ENCODE peak calls at places on chromosomes 1 and 21, in seven cellular contexts. One of them, this sample, is unnamed.

GRCh38 chr1:226076378-226076777 is 13.9 kb downstream of the H3-3A start:
- DNase-seq in CD8-positive, alpha-beta memory T cell: no peak
- DNase-seq in ovary: no peak
- DNase-seq in CD8-positive, alpha-beta T cell: no peak
- DNase-seq in GM06990: no peak
- DNase-seq in left ventricle myocardium inferior: no peak
- DNase-seq in lower lobe of right lung: no peak
- DNase-seq in this sample: no peak

GRCh38 chr1:70438529-70438928 is 27.5 kb downstream of the CTH start:
- DNase-seq in CD8-positive, alpha-beta memory T cell: no peak
- DNase-seq in ovary: no peak
- DNase-seq in CD8-positive, alpha-beta T cell: no peak
- DNase-seq in GM06990: no peak
- DNase-seq in left ventricle myocardium inferior: no peak
- DNase-seq in lower lobe of right lung: no peak
- DNase-seq in this sample: no peak

GRCh38 chr1:171911506-171911905 is 70.2 kb downstream of the DNM3 start:
- DNase-seq in CD8-positive, alpha-beta memory T cell: no peak
- DNase-seq in ovary: no peak
- DNase-seq in CD8-positive, alpha-beta T cell: no peak
- DNase-seq in GM06990: no peak
- DNase-seq in left ventricle myocardium inferior: no peak
- DNase-seq in lower lobe of right lung: no peak
- DNase-seq in this sample: no peak

GRCh38 chr1:25922064-25922632 is 15.9 kb upstream of the STMN1 start:
- DNase-seq in CD8-positive, alpha-beta memory T cell: no peak
- DNase-seq in ovary: no peak
- DNase-seq in CD8-positive, alpha-beta T cell: no peak
- DNase-seq in GM06990: no peak
- DNase-seq in left ventricle myocardium inferior: no peak
- DNase-seq in lower lobe of right lung: no peak
- DNase-seq in this sample: no peak

GRCh38 chr1:62746086-62746808 is 37.7 kb upstream of the ATG4C start:
- DNase-seq in CD8-positive, alpha-beta memory T cell: peak; percentile 10
- DNase-seq in ovary: no peak
- DNase-seq in CD8-positive, alpha-beta T cell: no peak
- DNase-seq in GM06990: peak; percentile 23
- DNase-seq in left ventricle myocardium inferior: no peak
- DNase-seq in lower lobe of right lung: no peak
- DNase-seq in this sample: no peak

GRCh38 chr1:162080472-162081015 is 11.1 kb downstream of the NOS1AP start:
- DNase-seq in CD8-positive, alpha-beta memory T cell: no peak
- DNase-seq in ovary: no peak
- DNase-seq in CD8-positive, alpha-beta T cell: no peak
- DNase-seq in GM06990: no peak
- DNase-seq in left ventricle myocardium inferior: no peak
- DNase-seq in lower lobe of right lung: no peak
- DNase-seq in this sample: no peak

GRCh38 chr1:81954388-81955023 is 153.8 kb downstream of the ADGRL2 start:
- DNase-seq in CD8-positive, alpha-beta memory T cell: no peak
- DNase-seq in ovary: no peak
- DNase-seq in CD8-positive, alpha-beta T cell: no peak
- DNase-seq in GM06990: no peak
- DNase-seq in left ventricle myocardium inferior: no peak
- DNase-seq in lower lobe of right lung: no peak
- DNase-seq in this sample: no peak

GRCh38 chr1:37846634-37847339 is 12.6 kb downstream of the MTF1 start:
- DNase-seq in CD8-positive, alpha-beta memory T cell: no peak
- DNase-seq in ovary: no peak
- DNase-seq in CD8-positive, alpha-beta T cell: no peak
- DNase-seq in GM06990: no peak
- DNase-seq in left ventricle myocardium inferior: no peak
- DNase-seq in lower lobe of right lung: no peak
- DNase-seq in this sample: no peak

GRCh38 chr1:100597069-100597741 is 59.3 kb downstream of the GPR88 start:
- DNase-seq in CD8-positive, alpha-beta memory T cell: no peak
- DNase-seq in ovary: no peak
- DNase-seq in CD8-positive, alpha-beta T cell: no peak
- DNase-seq in GM06990: no peak
- DNase-seq in left ventricle myocardium inferior: no peak
- DNase-seq in lower lobe of right lung: no peak
- DNase-seq in this sample: no peak

GRCh38 chr1:32618673-32619221 is 31.6 kb downstream of the ZBTB8OS start:
- DNase-seq in CD8-positive, alpha-beta memory T cell: no peak
- DNase-seq in ovary: no peak
- DNase-seq in CD8-positive, alpha-beta T cell: no peak
- DNase-seq in GM06990: no peak
- DNase-seq in left ventricle myocardium inferior: no peak
- DNase-seq in lower lobe of right lung: no peak
- DNase-seq in this sample: no peak

GRCh38 chr1:33517596-33518250 is 45.3 kb downstream of the ZSCAN20 start:
- DNase-seq in CD8-positive, alpha-beta memory T cell: no peak
- DNase-seq in ovary: no peak
- DNase-seq in CD8-positive, alpha-beta T cell: no peak
- DNase-seq in GM06990: no peak
- DNase-seq in left ventricle myocardium inferior: no peak
- DNase-seq in lower lobe of right lung: no peak
- DNase-seq in this sample: no peak

GRCh38 chr1:47569681-47570470 is 132.0 kb downstream of the FOXD2 start:
- DNase-seq in CD8-positive, alpha-beta memory T cell: no peak
- DNase-seq in ovary: no peak
- DNase-seq in CD8-positive, alpha-beta T cell: no peak
- DNase-seq in GM06990: no peak
- DNase-seq in left ventricle myocardium inferior: no peak
- DNase-seq in lower lobe of right lung: peak; percentile 70
- DNase-seq in this sample: no peak

GRCh38 chr1:9028921-9029715 is 2.9 kb upstream of the SLC2A7 start:
- DNase-seq in CD8-positive, alpha-beta memory T cell: no peak
- DNase-seq in ovary: no peak
- DNase-seq in CD8-positive, alpha-beta T cell: no peak
- DNase-seq in GM06990: no peak
- DNase-seq in left ventricle myocardium inferior: no peak
- DNase-seq in lower lobe of right lung: no peak
- DNase-seq in this sample: no peak

GRCh38 chr1:15151377-15151806 is 2.2 kb upstream of the TMEM51 start:
- DNase-seq in CD8-positive, alpha-beta memory T cell: no peak
- DNase-seq in ovary: peak; percentile 31
- DNase-seq in CD8-positive, alpha-beta T cell: no peak
- DNase-seq in GM06990: no peak
- DNase-seq in left ventricle myocardium inferior: no peak
- DNase-seq in lower lobe of right lung: no peak
- DNase-seq in this sample: no peak

GRCh38 chr1:15148475-15148874 is 5.1 kb upstream of the TMEM51 start:
- DNase-seq in CD8-positive, alpha-beta memory T cell: no peak
- DNase-seq in ovary: no peak
- DNase-seq in CD8-positive, alpha-beta T cell: no peak
- DNase-seq in GM06990: no peak
- DNase-seq in left ventricle myocardium inferior: no peak
- DNase-seq in lower lobe of right lung: no peak
- DNase-seq in this sample: no peak

GRCh38 chr1:15151871-15152270 is 1.7 kb upstream of the TMEM51 start:
- DNase-seq in CD8-positive, alpha-beta memory T cell: no peak
- DNase-seq in ovary: no peak
- DNase-seq in CD8-positive, alpha-beta T cell: no peak
- DNase-seq in GM06990: no peak
- DNase-seq in left ventricle myocardium inferior: no peak
- DNase-seq in lower lobe of right lung: no peak
- DNase-seq in this sample: no peak

GRCh38 chr1:15148975-15149374 is 4.6 kb upstream of the TMEM51 start:
- DNase-seq in CD8-positive, alpha-beta memory T cell: no peak
- DNase-seq in ovary: no peak
- DNase-seq in CD8-positive, alpha-beta T cell: no peak
- DNase-seq in GM06990: no peak
- DNase-seq in left ventricle myocardium inferior: no peak
- DNase-seq in lower lobe of right lung: no peak
- DNase-seq in this sample: no peak

DNA sequence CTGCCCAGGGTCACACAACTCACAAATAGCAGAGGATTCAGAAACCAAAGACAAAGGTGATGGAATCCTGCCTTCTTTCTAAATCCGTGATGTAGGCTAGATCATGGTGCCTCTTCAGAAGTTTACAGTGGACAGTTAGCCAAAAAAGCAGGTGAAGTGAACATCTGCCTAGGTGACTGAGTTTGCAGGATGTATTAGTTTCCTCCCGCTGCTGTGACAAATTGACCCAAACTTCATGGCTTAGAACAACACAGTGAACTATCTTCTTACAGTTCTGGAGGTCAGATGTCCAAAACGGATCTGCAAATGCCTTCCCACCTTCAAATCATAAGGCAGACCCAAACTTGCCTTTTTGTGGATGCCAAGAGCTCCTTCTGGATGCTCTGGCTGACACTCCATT is 3.2 kb upstream of the TMEM51 start:
- DNase-seq in CD8-positive, alpha-beta memory T cell: no peak
- DNase-seq in ovary: no peak
- DNase-seq in CD8-positive, alpha-beta T cell: no peak
- DNase-seq in GM06990: no peak
- DNase-seq in left ventricle myocardium inferior: no peak
- DNase-seq in lower lobe of right lung: no peak
- DNase-seq in this sample: no peak
- H3K27me3 ChIP-seq in CD8-positive, alpha-beta memory T cell: peaks cover 27% of the 10 kb centered on the region
- H3K27me3 ChIP-seq in ovary: no peaks in the 10 kb centered on the region
- H3K27me3 ChIP-seq in CD8-positive, alpha-beta T cell: peaks cover 11% of the 10 kb centered on the region
- H3K27me3 ChIP-seq in GM06990: peaks cover 1% of the 10 kb centered on the region
- H3K27me3 ChIP-seq in left ventricle myocardium inferior: no peaks in the 10 kb centered on the region
- H3K27me3 ChIP-seq in lower lobe of right lung: no peaks in the 10 kb centered on the region
- H3K27me3 ChIP-seq in this sample: no peaks in the 10 kb centered on the region

GRCh38 chr21:33948096-33948950 is 32.7 kb upstream of the ATP5PO start:
- DNase-seq in CD8-positive, alpha-beta memory T cell: peak; percentile 94
- DNase-seq in ovary: peak; percentile 18
- DNase-seq in CD8-positive, alpha-beta T cell: peak; percentile 82
- DNase-seq in GM06990: peak; percentile 82
- DNase-seq in left ventricle myocardium inferior: peak; percentile 31
- DNase-seq in lower lobe of right lung: peak; percentile 69
- DNase-seq in this sample: peak; percentile 69

GRCh38 chr21:33948951-33949444 is 33.4 kb upstream of the ATP5PO start:
- DNase-seq in CD8-positive, alpha-beta memory T cell: no peak
- DNase-seq in ovary: no peak
- DNase-seq in CD8-positive, alpha-beta T cell: peak; percentile 16
- DNase-seq in GM06990: no peak
- DNase-seq in left ventricle myocardium inferior: no peak
- DNase-seq in lower lobe of right lung: no peak
- DNase-seq in this sample: no peak

GRCh38 chr21:33949516-33950424 is 34.2 kb upstream of the ATP5PO start:
- DNase-seq in CD8-positive, alpha-beta memory T cell: peak; percentile 71
- DNase-seq in ovary: no peak
- DNase-seq in CD8-positive, alpha-beta T cell: peak; percentile 60
- DNase-seq in GM06990: peak; percentile 70
- DNase-seq in left ventricle myocardium inferior: no peak
- DNase-seq in lower lobe of right lung: no peak
- DNase-seq in this sample: no peak

GRCh38 chr21:33945652-33946270 is 30.2 kb upstream of the ATP5PO start:
- DNase-seq in CD8-positive, alpha-beta memory T cell: no peak
- DNase-seq in ovary: no peak
- DNase-seq in CD8-positive, alpha-beta T cell: no peak
- DNase-seq in GM06990: no peak
- DNase-seq in left ventricle myocardium inferior: no peak
- DNase-seq in lower lobe of right lung: no peak
- DNase-seq in this sample: no peak

DNA sequence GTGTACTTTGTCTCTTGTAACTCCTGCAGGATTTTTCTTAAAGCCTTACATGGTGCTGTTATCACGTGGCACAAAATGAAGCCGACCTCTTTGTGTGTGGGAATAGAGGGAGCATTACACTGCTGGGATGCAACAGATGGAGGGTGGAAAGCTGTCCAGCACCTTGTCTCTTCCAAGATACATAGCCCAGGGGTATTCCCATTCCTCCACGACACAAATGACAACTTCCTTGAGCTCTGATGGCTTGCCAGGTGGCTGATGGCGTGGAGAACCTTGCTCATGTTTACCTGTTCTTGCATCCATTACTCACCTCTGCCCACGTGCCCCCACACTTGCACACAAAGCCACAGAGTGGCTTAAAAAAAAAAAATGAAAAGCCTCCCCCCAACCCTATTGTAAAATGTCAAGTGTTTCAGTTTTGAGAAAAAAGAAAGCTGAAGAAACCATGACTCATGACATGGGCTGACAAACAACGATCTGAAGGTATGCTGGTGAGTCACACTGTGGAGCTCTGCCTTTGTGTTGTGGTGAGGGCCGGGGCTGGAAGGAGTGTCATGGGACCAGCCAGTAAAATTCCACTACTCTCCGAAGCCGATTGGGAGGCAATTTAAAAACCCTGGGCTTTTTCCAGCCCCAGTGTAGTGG is 32.0 kb upstream of the ATP5PO start:
- DNase-seq in CD8-positive, alpha-beta memory T cell: peak; percentile 90
- DNase-seq in ovary: peak; percentile 65
- DNase-seq in CD8-positive, alpha-beta T cell: peak; percentile 80
- DNase-seq in GM06990: peak; percentile 75
- DNase-seq in left ventricle myocardium inferior: peak; percentile 44
- DNase-seq in lower lobe of right lung: peak; percentile 73
- DNase-seq in this sample: peak; percentile 71
- H3K4me3 ChIP-seq in CD8-positive, alpha-beta memory T cell: peak overlapping the region; percentile 49
- H3K4me3 ChIP-seq in ovary: peak overlapping the region; percentile 2
- H3K4me3 ChIP-seq in CD8-positive, alpha-beta T cell: peak overlapping the region; percentile 18
- H3K4me3 ChIP-seq in GM06990: peak overlapping the region; percentile 37
- H3K4me3 ChIP-seq in left ventricle myocardium inferior: peak overlapping the region; percentile 41
- H3K4me3 ChIP-seq in lower lobe of right lung: peak overlapping the region; percentile 24
- H3K4me3 ChIP-seq in this sample: no peak overlapping the region

GRCh38 chr1:22711071-22711470 is 432 bp downstream of the EPHB2 start:
- DNase-seq in CD8-positive, alpha-beta memory T cell: no peak
- DNase-seq in ovary: no peak
- DNase-seq in CD8-positive, alpha-beta T cell: no peak
- DNase-seq in GM06990: no peak
- DNase-seq in left ventricle myocardium inferior: no peak
- DNase-seq in lower lobe of right lung: no peak
- DNase-seq in this sample: no peak

GRCh38 chr1:22710688-22711024 is at the start of gene EPHB2:
- DNase-seq in CD8-positive, alpha-beta memory T cell: no peak
- DNase-seq in ovary: peak; percentile 66
- DNase-seq in CD8-positive, alpha-beta T cell: no peak
- DNase-seq in GM06990: no peak
- DNase-seq in left ventricle myocardium inferior: peak; percentile 34
- DNase-seq in lower lobe of right lung: no peak
- DNase-seq in this sample: peak; percentile 88

GRCh38 chr1:22711591-22712501 is 1.2 kb downstream of the EPHB2 start:
- DNase-seq in CD8-positive, alpha-beta memory T cell: no peak
- DNase-seq in ovary: no peak
- DNase-seq in CD8-positive, alpha-beta T cell: no peak
- DNase-seq in GM06990: no peak
- DNase-seq in left ventricle myocardium inferior: no peak
- DNase-seq in lower lobe of right lung: no peak
- DNase-seq in this sample: no peak

GRCh38 chr1:22714455-22714854 is 3.8 kb downstream of the EPHB2 start:
- DNase-seq in CD8-positive, alpha-beta memory T cell: no peak
- DNase-seq in ovary: no peak
- DNase-seq in CD8-positive, alpha-beta T cell: no peak
- DNase-seq in GM06990: no peak
- DNase-seq in left ventricle myocardium inferior: no peak
- DNase-seq in lower lobe of right lung: no peak
- DNase-seq in this sample: no peak

GRCh38 chr1:22712502-22713271 is 2.0 kb downstream of the EPHB2 start:
- DNase-seq in CD8-positive, alpha-beta memory T cell: no peak
- DNase-seq in ovary: no peak
- DNase-seq in CD8-positive, alpha-beta T cell: no peak
- DNase-seq in GM06990: peak; percentile 39
- DNase-seq in left ventricle myocardium inferior: no peak
- DNase-seq in lower lobe of right lung: no peak
- DNase-seq in this sample: no peak
- H3K27me3 ChIP-seq in CD8-positive, alpha-beta memory T cell: peaks cover 28% of the 10 kb centered on the region
- H3K27me3 ChIP-seq in ovary: no peaks in the 10 kb centered on the region
- H3K27me3 ChIP-seq in CD8-positive, alpha-beta T cell: peaks cover 13% of the 10 kb centered on the region
- H3K27me3 ChIP-seq in GM06990: peaks cover 4% of the 10 kb centered on the region
- H3K27me3 ChIP-seq in left ventricle myocardium inferior: peaks cover 66% of the 10 kb centered on the region
- H3K27me3 ChIP-seq in lower lobe of right lung: peaks cover 34% of the 10 kb centered on the region
- H3K27me3 ChIP-seq in this sample: no peaks in the 10 kb centered on the region

GRCh38 chr1:63877021-63877767 is 103.4 kb downstream of the ROR1 start:
- DNase-seq in CD8-positive, alpha-beta memory T cell: no peak
- DNase-seq in ovary: no peak
- DNase-seq in CD8-positive, alpha-beta T cell: no peak
- DNase-seq in GM06990: no peak
- DNase-seq in left ventricle myocardium inferior: no peak
- DNase-seq in lower lobe of right lung: no peak
- DNase-seq in this sample: no peak
- H3K4me3 ChIP-seq in CD8-positive, alpha-beta memory T cell: no peak overlapping the region
- H3K4me3 ChIP-seq in ovary: no peak overlapping the region
- H3K4me3 ChIP-seq in CD8-positive, alpha-beta T cell: no peak overlapping the region
- H3K4me3 ChIP-seq in GM06990: no peak overlapping the region
- H3K4me3 ChIP-seq in left ventricle myocardium inferior: no peak overlapping the region
- H3K4me3 ChIP-seq in lower lobe of right lung: no peak overlapping the region
- H3K4me3 ChIP-seq in this sample: no peak overlapping the region